ENCODE peak calls at places on chromosome X, in four cellular contexts. D is IMR-90, K is K562, V is GM12878. S is an unnamed sample.

GRCh38 chrX:153773741-153774575 is 6.9 kb upstream of the SRPK3 start:
- DNase-seq in D (no peak), K (no peak), V (no peak), S (no peak)

GRCh38 chrX:20361081-20361889 is 94.6 kb upstream of the RPS6KA3 start:
- DNase-seq in D (peak; percentile 53), K (no peak), V (no peak), S (no peak)

GRCh38 chrX:49910344-49910743 is 12.1 kb upstream of the CLCN5 start:
- DNase-seq in D (no peak), K (no peak), V (no peak), S (no peak)

GRCh38 chrX:37754518-37754917 is 25.3 kb upstream of the CYBB start:
- DNase-seq in D (no peak), K (no peak), V (no peak), S (no peak)

GRCh38 chrX:44708470-44708869 is 135.4 kb upstream of the DUSP21 start:
- DNase-seq in D (no peak), K (peak; percentile 73), V (no peak), S (no peak)

GRCh38 chrX:46737462-46737861 is 21.5 kb downstream of the SLC9A7 start:
- DNase-seq in D (peak; percentile 73), K (no peak), V (no peak), S (no peak)

GRCh38 chrX:140250363-140250762 is 254.5 kb downstream of the SOX3 start:
- DNase-seq in D (no peak), K (no peak), V (no peak), S (no peak)

GRCh38 chrX:47078129-47079043 is at the start of gene RGN:
- DNase-seq in D (no peak), K (no peak), V (no peak), S (no peak)

GRCh38 chrX:2645563-2645962 is 45.5 kb upstream of the CD99 start:
- DNase-seq in D (no peak), K (no peak), V (no peak), S (no peak)

GRCh38 chrX:109710181-109710580 is 22.9 kb downstream of the ACSL4 start:
- DNase-seq in D (peak; percentile 17), K (no peak), V (no peak), S (no peak)

GRCh38 chrX:139158256-139158655 is 372.3 kb upstream of the F9 start:
- DNase-seq in D (no peak), K (peak; percentile 16), V (no peak), S (no peak)

GRCh38 chrX:24900234-24900633 is 115.5 kb downstream of the ARX start:
- DNase-seq in D (no peak), K (no peak), V (no peak), S (no peak)

GRCh38 chrX:24899391-24899790 is 116.4 kb downstream of the ARX start:
- DNase-seq in D (no peak), K (no peak), V (no peak), S (no peak)

GRCh38 chrX:24902808-24903207 is 113.0 kb downstream of the ARX start:
- DNase-seq in D (peak; percentile 96), K (no peak), V (no peak), S (peak; percentile 3)
- TF ChIP-seq FOS in D (peak; percentile 81), K (no peak), V (no peak), S (peak; percentile 14)

DNA sequence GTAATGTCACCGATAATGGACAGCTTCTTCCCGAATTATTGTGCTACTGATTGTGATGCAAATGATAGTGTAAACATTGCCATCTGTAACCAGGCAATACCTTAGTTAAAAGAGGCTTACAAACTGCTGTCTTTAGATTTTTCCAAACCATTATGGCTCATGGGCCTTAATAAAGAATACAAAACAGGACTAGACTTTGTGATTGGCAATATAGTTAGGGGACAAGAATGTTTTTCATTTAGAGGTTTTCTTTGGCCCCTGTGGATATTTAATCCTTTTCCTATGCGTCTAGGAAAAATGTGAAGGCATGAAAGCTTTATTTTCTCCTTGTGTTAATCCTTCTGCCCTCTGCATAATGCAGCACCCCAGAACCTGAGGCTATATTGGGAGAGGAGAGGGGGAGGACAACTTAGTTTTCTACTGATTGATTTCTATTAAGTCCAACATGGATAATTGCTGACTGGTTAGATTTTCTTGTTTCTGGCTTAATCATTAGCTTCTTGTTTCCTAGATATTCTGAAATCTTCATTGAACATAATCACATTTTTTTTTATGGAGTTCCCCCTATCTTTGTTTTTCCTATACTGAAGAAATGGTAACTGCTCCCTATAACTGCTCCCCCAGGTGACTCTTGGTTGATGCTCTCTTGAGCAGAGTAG is 1.9 kb downstream of the PRPS1 start:
- DNase-seq in D (no peak), K (no peak), V (no peak), S (no peak)
- H3K4me3 ChIP-seq in D (peak overlapping the region; percentile 67), K (peak overlapping the region; percentile 68), V (peak overlapping the region; percentile 74), S (peak overlapping the region; percentile 75)

GRCh38 chrX:10045327-10046000 is 78.3 kb downstream of the CLDN34 start:
- DNase-seq in D (no peak), K (no peak), V (no peak), S (peak; percentile 86)
- TF ChIP-seq FOS in D (no peak), K (no peak), V (no peak), S (no peak)

DNA sequence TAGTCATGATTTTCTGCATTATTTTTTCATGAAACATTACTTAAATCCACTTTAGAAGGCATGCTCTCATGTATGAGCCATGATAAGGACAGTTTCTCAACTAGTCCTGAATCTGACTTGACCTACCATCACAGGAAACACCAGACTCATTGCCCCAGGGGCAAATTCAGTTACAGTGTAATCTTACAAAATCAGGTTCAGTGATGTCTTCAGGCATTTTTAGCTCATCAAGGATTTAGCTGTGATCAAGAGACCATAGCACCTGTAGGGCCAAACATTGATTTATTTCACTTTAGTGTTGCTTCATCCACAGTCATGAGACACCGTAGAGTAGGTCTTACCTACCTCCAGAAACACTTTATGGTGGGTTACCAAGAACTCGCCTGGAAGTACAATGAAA is 3.1 kb upstream of the TASL start:
- DNase-seq in D (no peak), K (no peak), V (no peak), S (no peak)
- H3K4me3 ChIP-seq in D (no peak overlapping the region), K (no peak overlapping the region), V (no peak overlapping the region), S (no peak overlapping the region)